ENCODE peak calls at places on chromosomes 4 and X, in four cellular contexts. A is A549, B is neural crest cell, L is GM06990. P is an unnamed sample.

GRCh38 chrX:868248-868647 is 237.7 kb downstream of the SHOX start:
- DNase-seq in A (no peak), B (no peak), L (no peak), P (no peak)

GRCh38 chr4:65865489-65865888 is 195.2 kb upstream of the EPHA5 start:
- DNase-seq in A (no peak), B (peak), L (no peak), P (peak)

GRCh38 chr4:2934077-2934812 is 29.0 kb downstream of the NOP14 start:
- DNase-seq in A (peak), B (peak), L (peak), P (peak)

GRCh38 chrX:65667503-65668355 is at the start of gene MSN:
- DNase-seq in A (peak), B (peak), L (peak), P (peak)

GRCh38 chrX:87578978-87579377 is 61.4 kb downstream of the KLHL4 start:
- DNase-seq in A (no peak), B (no peak), L (no peak), P (no peak)

GRCh38 chrX:124239911-124240310 is 92.5 kb upstream of the TEX13D start:
- DNase-seq in A (no peak), B (no peak), L (peak), P (peak)

GRCh38 chr4:183636923-183637322 is 22.1 kb downstream of the RWDD4 start:
- DNase-seq in A (no peak), B (no peak), L (no peak), P (no peak)

GRCh38 chrX:138073626-138074025 is 507.7 kb downstream of the ZIC3 start:
- DNase-seq in A (no peak), B (no peak), L (no peak), P (no peak)

GRCh38 chr4:165783626-165784025 is 89.4 kb upstream of the TLL1 start:
- DNase-seq in A (no peak), B (no peak), L (no peak), P (no peak)

GRCh38 chr4:2837110-2837903 is 6.3 kb upstream of the ADD1 start:
- DNase-seq in A (no peak), B (no peak), L (no peak), P (peak)

DNA sequence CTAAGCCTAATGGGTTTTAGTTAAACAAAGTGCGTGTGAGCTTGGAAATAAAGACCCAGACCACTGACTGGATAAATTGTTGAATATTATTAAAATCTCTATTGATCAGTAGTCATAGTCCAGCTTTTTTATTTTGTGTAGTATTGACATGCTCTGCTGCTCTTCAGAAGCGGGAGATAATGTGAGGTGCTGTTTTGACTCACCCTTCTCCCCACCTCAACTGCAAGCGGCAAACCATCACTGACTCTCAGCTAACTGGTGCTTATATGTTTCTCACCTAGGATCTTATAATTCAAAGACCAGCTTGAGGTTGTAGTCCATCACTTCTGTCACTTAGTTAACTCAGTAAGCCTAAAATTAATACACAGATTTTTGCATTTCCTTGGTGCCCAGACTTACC is 72.2 kb downstream of the COMMD8 start:
- DNase-seq in A (no peak), B (no peak), L (no peak), P (peak)
- TF ChIP-seq CTCF in A (no peak), B (no peak), L (no peak), P (no peak)

DNA sequence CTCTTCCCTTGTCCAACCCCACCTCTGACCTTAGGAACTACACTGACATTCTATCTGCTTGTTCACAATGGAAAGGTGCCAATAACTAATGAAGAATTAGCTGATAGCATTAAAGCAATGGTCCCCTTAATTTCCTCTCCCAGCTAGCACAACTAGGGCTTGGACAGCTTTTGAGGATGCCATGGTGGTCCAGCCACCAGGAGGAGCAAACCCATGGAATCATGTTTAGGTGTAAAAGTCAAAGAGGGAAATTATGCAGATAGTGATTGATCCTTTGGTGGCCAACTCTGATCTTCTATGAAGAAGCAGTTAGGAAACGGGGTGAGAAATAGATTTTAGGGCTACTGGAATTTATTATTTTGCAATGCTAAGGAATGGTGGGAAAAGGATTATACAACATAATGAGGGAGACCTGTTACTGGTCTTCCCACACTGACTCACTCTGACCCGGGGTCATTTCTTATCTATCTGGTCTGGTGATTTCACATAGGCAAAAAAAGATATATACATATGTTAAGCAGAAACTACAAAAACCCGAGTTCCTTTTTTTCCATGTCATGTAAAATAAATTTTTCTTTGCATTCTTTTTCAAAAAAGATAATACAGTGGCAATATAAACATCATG is 45.8 kb upstream of the FBXW7 start:
- DNase-seq in A (no peak), B (no peak), L (no peak), P (no peak)
- TF ChIP-seq CTCF in A (no peak), B (peak), L (no peak), P (no peak)

DNA sequence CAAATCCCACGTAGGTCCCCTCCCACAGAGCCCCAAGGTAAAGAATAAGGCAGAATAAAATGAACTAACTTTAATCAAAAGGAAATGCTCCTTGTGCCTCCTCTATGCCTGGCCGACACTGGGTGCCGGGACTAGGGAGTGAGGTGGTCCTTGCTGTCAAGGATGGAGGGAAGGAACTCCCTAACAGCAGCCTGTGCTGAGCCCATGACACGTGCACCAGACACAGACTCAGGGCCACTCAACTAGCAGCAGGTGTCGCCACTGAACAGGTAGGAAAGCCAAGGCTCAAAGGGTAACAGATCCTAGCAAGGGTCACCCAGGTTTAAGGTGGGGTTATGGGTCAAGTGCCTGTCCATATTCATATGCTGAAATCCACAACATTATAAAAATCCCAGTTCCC is 29.2 kb downstream of the MSX1 start:
- DNase-seq in A (no peak), B (no peak), L (no peak), P (no peak)
- TF ChIP-seq CTCF in A (no peak), B (no peak), L (peak), P (peak)

GRCh38 chrX:12949927-12950656 is 24.8 kb upstream of the TMSB4X start:
- DNase-seq in A (no peak), B (no peak), L (peak), P (peak)

GRCh38 chrX:12949205-12949926 is 25.5 kb upstream of the TMSB4X start:
- DNase-seq in A (no peak), B (no peak), L (no peak), P (no peak)

GRCh38 chrX:12953420-12953819 is 21.5 kb upstream of the TMSB4X start:
- DNase-seq in A (no peak), B (no peak), L (no peak), P (no peak)

GRCh38 chrX:12951590-12951965 is 23.3 kb upstream of the TMSB4X start:
- DNase-seq in A (no peak), B (no peak), L (no peak), P (peak)

DNA sequence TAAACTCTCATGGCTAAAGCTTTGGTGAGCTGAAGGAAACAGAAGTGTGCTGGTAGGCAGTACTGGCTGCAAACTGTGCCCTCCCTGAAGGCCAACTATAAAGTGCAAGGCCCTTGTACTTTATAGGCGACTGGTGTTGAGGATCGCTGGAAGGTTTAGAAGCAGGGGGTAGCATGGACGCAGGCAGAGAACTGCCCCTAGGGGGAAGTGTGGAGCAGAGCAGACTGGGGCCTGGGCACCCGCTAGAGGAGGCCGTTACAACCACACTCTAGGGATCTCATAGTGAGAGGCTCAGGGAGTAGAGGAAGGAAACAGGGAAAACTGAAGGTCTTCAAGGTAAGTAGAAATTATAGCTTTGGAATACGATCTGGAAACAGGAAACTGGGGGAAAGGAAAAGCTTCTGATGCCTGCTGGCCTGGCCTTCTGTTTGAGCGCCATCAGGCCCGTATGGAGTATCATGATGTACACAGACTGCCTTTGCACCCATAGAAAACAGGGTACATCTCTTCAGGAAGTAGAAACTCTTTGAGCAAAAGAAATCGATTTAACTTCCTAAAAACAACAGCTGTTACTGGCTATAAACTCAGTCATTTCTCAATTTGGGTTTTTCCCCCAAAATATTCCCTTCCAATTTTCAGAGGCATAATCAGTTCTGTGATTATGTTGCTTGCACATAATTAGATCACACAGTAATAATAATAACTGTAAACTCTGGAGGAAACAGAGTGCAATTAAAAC is 23.9 kb upstream of the TMSB4X start:
- DNase-seq in A (peak), B (peak), L (peak), P (peak)
- TF ChIP-seq CTCF in A (peak), B (peak), L (peak), P (peak)